ENCODE peak calls at places on chromosomes 11 and 22, in six cellular contexts. One of them, this sample, is unnamed.
A peak's percentile ranks its signal among the peaks of the same experiment; 100 is the strongest.

GRCh38 chr11:124896821-124897391 is 759 bp downstream of the ROBO4 start:
- DNase-seq in progenitor cell of endocrine pancreas: no peak
- DNase-seq in RWPE1: no peak
- DNase-seq in activated B cell treated with CpG ODN at 0.5 μM for 24 hours: no peak
- DNase-seq in dorsolateral prefrontal cortex: no peak
- DNase-seq in foreskin fibroblast: no peak
- DNase-seq in this sample: no peak

GRCh38 chr11:75481602-75482309 is 44.0 kb downstream of the GDPD5 start:
- DNase-seq in progenitor cell of endocrine pancreas: no peak
- DNase-seq in RWPE1: no peak
- DNase-seq in activated B cell treated with CpG ODN at 0.5 μM for 24 hours: no peak
- DNase-seq in dorsolateral prefrontal cortex: no peak
- DNase-seq in foreskin fibroblast: no peak
- DNase-seq in this sample: no peak

GRCh38 chr11:134498326-134499139 is 86.5 kb upstream of the B3GAT1 start:
- DNase-seq in progenitor cell of endocrine pancreas: no peak
- DNase-seq in RWPE1: no peak
- DNase-seq in activated B cell treated with CpG ODN at 0.5 μM for 24 hours: no peak
- DNase-seq in dorsolateral prefrontal cortex: peak; percentile 61
- DNase-seq in foreskin fibroblast: no peak
- DNase-seq in this sample: peak; percentile 22

GRCh38 chr11:124740277-124740882 is 638 bp downstream of the NRGN start:
- DNase-seq in progenitor cell of endocrine pancreas: no peak
- DNase-seq in RWPE1: no peak
- DNase-seq in activated B cell treated with CpG ODN at 0.5 μM for 24 hours: peak; percentile 47
- DNase-seq in dorsolateral prefrontal cortex: no peak
- DNase-seq in foreskin fibroblast: no peak
- DNase-seq in this sample: peak; percentile 75

GRCh38 chr11:95134491-95134890 is 44.8 kb downstream of the ENDOD1 start:
- DNase-seq in progenitor cell of endocrine pancreas: no peak
- DNase-seq in RWPE1: peak; percentile 93
- DNase-seq in activated B cell treated with CpG ODN at 0.5 μM for 24 hours: no peak
- DNase-seq in dorsolateral prefrontal cortex: peak; percentile 53
- DNase-seq in foreskin fibroblast: peak; percentile 71
- DNase-seq in this sample: no peak

GRCh38 chr22:39773976-39774539 is 119.5 kb downstream of the ENTHD1 start:
- DNase-seq in progenitor cell of endocrine pancreas: no peak
- DNase-seq in RWPE1: no peak
- DNase-seq in activated B cell treated with CpG ODN at 0.5 μM for 24 hours: no peak
- DNase-seq in dorsolateral prefrontal cortex: no peak
- DNase-seq in foreskin fibroblast: no peak
- DNase-seq in this sample: no peak

GRCh38 chr11:43401252-43401651 is 42.5 kb downstream of the TTC17 start:
- DNase-seq in progenitor cell of endocrine pancreas: no peak
- DNase-seq in RWPE1: no peak
- DNase-seq in activated B cell treated with CpG ODN at 0.5 μM for 24 hours: no peak
- DNase-seq in dorsolateral prefrontal cortex: no peak
- DNase-seq in foreskin fibroblast: no peak
- DNase-seq in this sample: no peak

GRCh38 chr11:44938066-44938691 is 12.5 kb downstream of the TP53I11 start:
- DNase-seq in progenitor cell of endocrine pancreas: no peak
- DNase-seq in RWPE1: no peak
- DNase-seq in activated B cell treated with CpG ODN at 0.5 μM for 24 hours: no peak
- DNase-seq in dorsolateral prefrontal cortex: no peak
- DNase-seq in foreskin fibroblast: no peak
- DNase-seq in this sample: no peak

GRCh38 chr11:61744181-61744580 is 8.3 kb upstream of the MYRF start:
- DNase-seq in progenitor cell of endocrine pancreas: no peak
- DNase-seq in RWPE1: no peak
- DNase-seq in activated B cell treated with CpG ODN at 0.5 μM for 24 hours: no peak
- DNase-seq in dorsolateral prefrontal cortex: no peak
- DNase-seq in foreskin fibroblast: no peak
- DNase-seq in this sample: no peak

GRCh38 chr22:19040581-19041402 is 81.4 kb downstream of the DGCR2 start:
- DNase-seq in progenitor cell of endocrine pancreas: no peak
- DNase-seq in RWPE1: no peak
- DNase-seq in activated B cell treated with CpG ODN at 0.5 μM for 24 hours: no peak
- DNase-seq in dorsolateral prefrontal cortex: peak; percentile 26
- DNase-seq in foreskin fibroblast: no peak
- DNase-seq in this sample: no peak

GRCh38 chr22:45640291-45640940 is 31.2 kb upstream of the ATXN10 start:
- DNase-seq in progenitor cell of endocrine pancreas: no peak
- DNase-seq in RWPE1: no peak
- DNase-seq in activated B cell treated with CpG ODN at 0.5 μM for 24 hours: no peak
- DNase-seq in dorsolateral prefrontal cortex: no peak
- DNase-seq in foreskin fibroblast: no peak
- DNase-seq in this sample: no peak

GRCh38 chr11:134950692-134951304 is 538.8 kb upstream of the B3GAT1 start:
- DNase-seq in progenitor cell of endocrine pancreas: no peak
- DNase-seq in RWPE1: no peak
- DNase-seq in activated B cell treated with CpG ODN at 0.5 μM for 24 hours: no peak
- DNase-seq in dorsolateral prefrontal cortex: no peak
- DNase-seq in foreskin fibroblast: peak; percentile 66
- DNase-seq in this sample: no peak

GRCh38 chr22:45330548-45330947 is 20.8 kb downstream of the FAM118A start:
- DNase-seq in progenitor cell of endocrine pancreas: no peak
- DNase-seq in RWPE1: no peak
- DNase-seq in activated B cell treated with CpG ODN at 0.5 μM for 24 hours: no peak
- DNase-seq in dorsolateral prefrontal cortex: no peak
- DNase-seq in foreskin fibroblast: no peak
- DNase-seq in this sample: no peak

GRCh38 chr11:8768625-8769333 is 86.2 kb downstream of the RPL27A start:
- DNase-seq in progenitor cell of endocrine pancreas: no peak
- DNase-seq in RWPE1: peak; percentile 38
- DNase-seq in activated B cell treated with CpG ODN at 0.5 μM for 24 hours: no peak
- DNase-seq in dorsolateral prefrontal cortex: no peak
- DNase-seq in foreskin fibroblast: peak; percentile 79
- DNase-seq in this sample: no peak

GRCh38 chr22:50179937-50180726 is 5.6 kb upstream of the TRABD start:
- DNase-seq in progenitor cell of endocrine pancreas: no peak
- DNase-seq in RWPE1: no peak
- DNase-seq in activated B cell treated with CpG ODN at 0.5 μM for 24 hours: no peak
- DNase-seq in dorsolateral prefrontal cortex: no peak
- DNase-seq in foreskin fibroblast: no peak
- DNase-seq in this sample: no peak

GRCh38 chr11:56013805-56014204 is 13.6 kb upstream of the OR5AS1 start:
- DNase-seq in progenitor cell of endocrine pancreas: no peak
- DNase-seq in RWPE1: no peak
- DNase-seq in activated B cell treated with CpG ODN at 0.5 μM for 24 hours: no peak
- DNase-seq in dorsolateral prefrontal cortex: no peak
- DNase-seq in foreskin fibroblast: no peak
- DNase-seq in this sample: no peak

GRCh38 chr22:17131686-17132085 is 10.5 kb upstream of the TMEM121B start:
- DNase-seq in progenitor cell of endocrine pancreas: no peak
- DNase-seq in RWPE1: no peak
- DNase-seq in activated B cell treated with CpG ODN at 0.5 μM for 24 hours: no peak
- DNase-seq in dorsolateral prefrontal cortex: peak; percentile 83
- DNase-seq in foreskin fibroblast: no peak
- DNase-seq in this sample: no peak

GRCh38 chr22:46845281-46846153 is 83.1 kb downstream of the TBC1D22A start:
- DNase-seq in progenitor cell of endocrine pancreas: no peak
- DNase-seq in RWPE1: no peak
- DNase-seq in activated B cell treated with CpG ODN at 0.5 μM for 24 hours: no peak
- DNase-seq in dorsolateral prefrontal cortex: peak; percentile 59
- DNase-seq in foreskin fibroblast: peak; percentile 24
- DNase-seq in this sample: no peak

DNA sequence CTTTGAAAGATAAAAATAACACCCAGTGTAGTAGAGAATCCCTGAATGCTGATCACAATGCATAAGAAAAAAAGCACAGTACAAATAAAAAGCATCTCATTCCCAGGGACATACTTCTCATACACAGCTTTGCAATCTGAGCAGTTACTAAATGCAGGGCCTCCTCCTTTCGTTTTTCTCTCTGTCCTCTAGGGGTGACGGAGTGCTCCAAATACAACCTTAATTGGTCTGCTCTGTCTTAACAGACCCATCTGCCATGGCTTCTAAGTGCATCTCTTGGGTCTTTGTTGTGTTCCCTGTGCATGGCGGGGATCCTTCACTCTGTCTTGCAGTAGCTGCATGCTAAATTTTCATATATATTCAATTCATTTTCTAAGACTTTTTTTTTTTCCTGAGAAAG is 1114.2 kb upstream of the RAG2 start:
- DNase-seq in progenitor cell of endocrine pancreas: no peak
- DNase-seq in RWPE1: no peak
- DNase-seq in activated B cell treated with CpG ODN at 0.5 μM for 24 hours: no peak
- DNase-seq in dorsolateral prefrontal cortex: no peak
- DNase-seq in foreskin fibroblast: no peak
- DNase-seq in this sample: no peak
- TF ChIP-seq CTCF in progenitor cell of endocrine pancreas: peak; percentile 17
- TF ChIP-seq CTCF in RWPE1: no peak
- TF ChIP-seq CTCF in activated B cell treated with CpG ODN at 0.5 μM for 24 hours: no peak
- TF ChIP-seq CTCF in dorsolateral prefrontal cortex: no peak
- TF ChIP-seq CTCF in foreskin fibroblast: peak; percentile 21
- TF ChIP-seq CTCF in this sample: no peak

DNA sequence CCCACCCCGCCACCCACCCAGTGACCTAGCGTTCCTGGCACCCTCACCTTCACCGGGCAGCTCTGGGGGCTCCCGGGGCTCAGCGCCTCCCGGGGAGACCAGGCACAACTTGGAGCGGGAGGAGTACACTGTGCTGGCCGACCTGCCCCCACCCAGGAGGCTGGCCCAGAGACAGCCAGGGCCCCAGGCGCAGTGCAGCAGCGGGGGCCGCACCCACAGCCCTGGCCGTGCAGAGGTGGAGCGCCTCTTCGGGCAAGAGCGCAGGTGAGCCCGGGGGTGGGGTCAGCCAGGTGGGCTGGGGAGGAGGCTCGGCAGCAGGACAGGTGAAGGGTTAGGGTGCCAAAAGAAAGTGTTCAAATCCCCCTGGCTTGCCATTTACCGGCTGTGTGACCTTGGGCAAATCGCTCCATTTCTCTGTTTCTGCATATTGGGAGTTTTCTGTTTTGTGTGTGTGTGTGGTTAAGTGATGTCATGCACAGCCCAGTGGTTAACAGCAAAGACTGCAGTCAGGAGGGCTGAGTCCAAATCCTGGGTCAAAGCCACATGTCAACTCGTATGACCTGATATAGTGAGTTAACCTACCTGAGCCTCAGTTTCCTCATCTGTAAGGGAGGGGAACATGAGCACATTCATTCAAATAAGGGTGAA is 29.5 kb downstream of the TRIOBP start:
- DNase-seq in progenitor cell of endocrine pancreas: no peak
- DNase-seq in RWPE1: no peak
- DNase-seq in activated B cell treated with CpG ODN at 0.5 μM for 24 hours: no peak
- DNase-seq in dorsolateral prefrontal cortex: no peak
- DNase-seq in foreskin fibroblast: no peak
- DNase-seq in this sample: no peak
- TF ChIP-seq CTCF in progenitor cell of endocrine pancreas: no peak
- TF ChIP-seq CTCF in RWPE1: no peak
- TF ChIP-seq CTCF in activated B cell treated with CpG ODN at 0.5 μM for 24 hours: no peak
- TF ChIP-seq CTCF in dorsolateral prefrontal cortex: no peak
- TF ChIP-seq CTCF in foreskin fibroblast: peak; percentile 9
- TF ChIP-seq CTCF in this sample: peak; percentile 18

DNA sequence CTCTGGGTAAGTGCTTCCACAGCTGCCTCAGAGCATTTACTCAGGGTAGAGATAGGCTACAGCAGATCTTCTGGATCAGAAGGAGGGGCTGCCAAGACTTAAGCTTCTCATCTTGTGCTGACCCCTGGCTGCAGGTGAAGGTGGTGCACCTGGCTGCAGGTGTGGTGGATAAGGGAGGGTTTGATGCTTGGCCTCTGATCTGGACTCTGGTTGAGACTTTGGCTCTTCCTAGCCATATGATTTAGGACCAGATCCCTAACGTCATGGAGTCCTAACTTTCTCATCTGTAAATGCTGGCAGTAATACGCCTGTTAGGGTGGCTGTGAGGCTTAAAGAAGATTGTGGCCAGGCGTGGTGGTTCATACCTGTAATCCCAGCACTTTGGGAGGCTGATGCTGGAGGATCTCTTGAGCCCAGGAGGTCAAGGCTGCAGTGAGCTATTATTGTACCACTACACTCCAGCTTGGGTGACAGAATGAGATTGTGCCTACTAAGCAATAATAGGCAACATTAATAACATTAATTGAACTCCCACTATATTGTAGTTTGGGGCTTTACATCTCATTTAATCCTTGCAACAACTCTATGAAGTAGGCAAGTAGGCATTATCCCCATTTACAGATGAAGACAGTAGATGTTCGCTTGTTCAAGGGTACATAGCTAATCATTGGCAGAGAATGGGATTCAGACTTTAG is 10.7 kb downstream of the DTX4 start:
- DNase-seq in progenitor cell of endocrine pancreas: no peak
- DNase-seq in RWPE1: no peak
- DNase-seq in activated B cell treated with CpG ODN at 0.5 μM for 24 hours: no peak
- DNase-seq in dorsolateral prefrontal cortex: no peak
- DNase-seq in foreskin fibroblast: no peak
- DNase-seq in this sample: no peak
- TF ChIP-seq CTCF in progenitor cell of endocrine pancreas: peak; percentile 57
- TF ChIP-seq CTCF in RWPE1: no peak
- TF ChIP-seq CTCF in activated B cell treated with CpG ODN at 0.5 μM for 24 hours: no peak
- TF ChIP-seq CTCF in dorsolateral prefrontal cortex: no peak
- TF ChIP-seq CTCF in foreskin fibroblast: no peak
- TF ChIP-seq CTCF in this sample: peak; percentile 22

GRCh38 chr11:85661972-85662664 is 2.8 kb downstream of the CREBZF start:
- DNase-seq in progenitor cell of endocrine pancreas: no peak
- DNase-seq in RWPE1: no peak
- DNase-seq in activated B cell treated with CpG ODN at 0.5 μM for 24 hours: no peak
- DNase-seq in dorsolateral prefrontal cortex: no peak
- DNase-seq in foreskin fibroblast: peak; percentile 13
- DNase-seq in this sample: no peak

GRCh38 chr11:85663080-85663729 is 1.7 kb downstream of the CREBZF start:
- DNase-seq in progenitor cell of endocrine pancreas: no peak
- DNase-seq in RWPE1: no peak
- DNase-seq in activated B cell treated with CpG ODN at 0.5 μM for 24 hours: no peak
- DNase-seq in dorsolateral prefrontal cortex: no peak
- DNase-seq in foreskin fibroblast: no peak
- DNase-seq in this sample: no peak

GRCh38 chr11:85665756-85666155 is 827 bp upstream of the CREBZF start:
- DNase-seq in progenitor cell of endocrine pancreas: no peak
- DNase-seq in RWPE1: no peak
- DNase-seq in activated B cell treated with CpG ODN at 0.5 μM for 24 hours: no peak
- DNase-seq in dorsolateral prefrontal cortex: no peak
- DNase-seq in foreskin fibroblast: no peak
- DNase-seq in this sample: no peak

GRCh38 chr11:85664561-85665481 is at the start of gene CREBZF:
- DNase-seq in progenitor cell of endocrine pancreas: peak; percentile 87
- DNase-seq in RWPE1: peak; percentile 94
- DNase-seq in activated B cell treated with CpG ODN at 0.5 μM for 24 hours: peak; percentile 96
- DNase-seq in dorsolateral prefrontal cortex: peak; percentile 95
- DNase-seq in foreskin fibroblast: peak; percentile 94
- DNase-seq in this sample: peak; percentile 92

DNA sequence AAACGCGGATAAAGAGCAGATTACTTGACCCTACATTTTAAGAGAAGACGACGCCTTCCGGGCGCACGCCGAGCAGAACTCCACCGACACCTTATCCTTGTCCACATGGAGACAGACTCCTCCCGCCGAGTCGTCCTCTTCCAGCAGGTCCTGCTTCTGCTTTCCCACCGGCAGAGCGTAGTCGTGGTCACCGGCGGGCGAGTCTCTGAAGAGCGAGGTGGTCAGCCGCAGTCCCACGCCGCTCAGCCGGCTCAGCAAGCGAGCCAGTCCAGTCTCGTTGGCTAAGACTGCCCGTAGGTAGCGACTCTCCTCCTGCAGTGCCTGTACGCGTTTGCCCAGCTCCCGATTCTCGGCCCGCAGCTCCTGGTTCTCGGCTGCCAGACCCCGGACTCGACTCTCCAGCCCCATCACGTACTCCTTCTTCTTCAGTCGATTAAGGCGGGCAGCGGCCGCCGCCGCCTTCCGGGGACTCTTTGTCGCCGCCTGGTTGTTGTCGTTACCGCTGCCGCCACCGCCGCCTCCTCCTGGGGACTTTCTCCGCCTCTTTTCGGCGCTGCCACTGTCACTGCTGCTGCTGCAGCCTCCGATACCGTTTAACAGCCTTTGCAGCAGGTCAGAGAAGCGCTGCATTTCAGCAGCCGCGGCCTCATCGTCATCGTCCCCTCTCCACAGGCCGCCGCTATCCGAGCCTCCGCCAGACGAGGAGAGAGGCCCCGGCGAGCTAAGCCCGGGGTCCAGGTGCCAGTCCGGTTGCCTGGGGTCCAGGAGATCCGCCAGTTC is 958 bp downstream of the CREBZF start:
- DNase-seq in progenitor cell of endocrine pancreas: peak; percentile 62
- DNase-seq in RWPE1: peak; percentile 38
- DNase-seq in activated B cell treated with CpG ODN at 0.5 μM for 24 hours: peak; percentile 75
- DNase-seq in dorsolateral prefrontal cortex: peak; percentile 86
- DNase-seq in foreskin fibroblast: peak; percentile 57
- DNase-seq in this sample: peak; percentile 75
- TF ChIP-seq CTCF in progenitor cell of endocrine pancreas: peak; percentile 58
- TF ChIP-seq CTCF in RWPE1: peak; percentile 60
- TF ChIP-seq CTCF in activated B cell treated with CpG ODN at 0.5 μM for 24 hours: no peak
- TF ChIP-seq CTCF in dorsolateral prefrontal cortex: peak; percentile 55
- TF ChIP-seq CTCF in foreskin fibroblast: peak; percentile 31
- TF ChIP-seq CTCF in this sample: peak; percentile 58

This sample was measured in CD14-positive monocyte.